ENCODE peak calls at places on chromosomes 3 and 15, in seven cellular contexts. One of them, this sample, is unnamed.
A peak's percentile ranks its signal among the peaks of the same experiment; 100 is the strongest.

GRCh38 chr3:127690823-127691452 is 18.2 kb downstream of the ABTB1 start:
- DNase-seq in adrenal gland: no peak
- DNase-seq in AG09309: no peak
- DNase-seq in lower leg skin: no peak
- DNase-seq in AG04450: no peak
- DNase-seq in body of pancreas: peak; percentile 28
- DNase-seq in cardiac fibroblast: peak; percentile 75
- DNase-seq in this sample: no peak

GRCh38 chr15:89021224-89021623 is 67.0 kb upstream of the ABHD2 start:
- DNase-seq in adrenal gland: no peak
- DNase-seq in body of pancreas: no peak
- DNase-seq in lower leg skin: no peak
- DNase-seq in AG04450: no peak
- DNase-seq in AG09309: peak; percentile 45
- DNase-seq in cardiac fibroblast: peak; percentile 8
- DNase-seq in this sample: no peak

GRCh38 chr15:74889882-74890768 is at the start of gene MPI:
- DNase-seq in lower leg skin: peak; percentile 96
- DNase-seq in adrenal gland: peak; percentile 88
- DNase-seq in AG09309: no peak
- DNase-seq in AG04450: peak; percentile 30
- DNase-seq in cardiac fibroblast: peak; percentile 78
- DNase-seq in body of pancreas: peak; percentile 88
- DNase-seq in this sample: peak; percentile 89

GRCh38 chr3:130841357-130841756 is 52.5 kb upstream of the ATP2C1 start:
- DNase-seq in AG09309: no peak
- DNase-seq in lower leg skin: no peak
- DNase-seq in body of pancreas: no peak
- DNase-seq in AG04450: no peak
- DNase-seq in cardiac fibroblast: peak; percentile 35
- DNase-seq in adrenal gland: no peak
- DNase-seq in this sample: no peak

GRCh38 chr15:98953000-98953776 is 54.4 kb downstream of the PGPEP1L start:
- DNase-seq in AG04450: no peak
- DNase-seq in lower leg skin: peak; percentile 81
- DNase-seq in adrenal gland: no peak
- DNase-seq in cardiac fibroblast: no peak
- DNase-seq in body of pancreas: no peak
- DNase-seq in AG09309: no peak
- DNase-seq in this sample: no peak

GRCh38 chr3:195207056-195207455 is 63.9 kb downstream of the XXYLT1 start:
- DNase-seq in adrenal gland: no peak
- DNase-seq in lower leg skin: peak; percentile 74
- DNase-seq in body of pancreas: no peak
- DNase-seq in AG09309: no peak
- DNase-seq in AG04450: no peak
- DNase-seq in cardiac fibroblast: no peak
- DNase-seq in this sample: no peak

GRCh38 chr15:31262143-31262530 is 64.5 kb upstream of the KLF13 start:
- DNase-seq in AG09309: no peak
- DNase-seq in AG04450: no peak
- DNase-seq in body of pancreas: no peak
- DNase-seq in adrenal gland: peak; percentile 10
- DNase-seq in lower leg skin: no peak
- DNase-seq in cardiac fibroblast: no peak
- DNase-seq in this sample: peak; percentile 56

GRCh38 chr15:86663304-86663703 is 583.6 kb downstream of the AGBL1 start:
- DNase-seq in body of pancreas: no peak
- DNase-seq in cardiac fibroblast: no peak
- DNase-seq in lower leg skin: no peak
- DNase-seq in AG04450: no peak
- DNase-seq in adrenal gland: no peak
- DNase-seq in AG09309: no peak
- DNase-seq in this sample: no peak

GRCh38 chr15:25465835-25466234 is 27.0 kb upstream of the UBE3A start:
- DNase-seq in lower leg skin: no peak
- DNase-seq in body of pancreas: peak; percentile 6
- DNase-seq in AG09309: no peak
- DNase-seq in cardiac fibroblast: no peak
- DNase-seq in AG04450: no peak
- DNase-seq in adrenal gland: peak; percentile 30
- DNase-seq in this sample: no peak

GRCh38 chr3:14520967-14521366 is 19.2 kb downstream of the GRIP2 start:
- DNase-seq in body of pancreas: no peak
- DNase-seq in adrenal gland: no peak
- DNase-seq in lower leg skin: peak; percentile 48
- DNase-seq in AG09309: no peak
- DNase-seq in AG04450: no peak
- DNase-seq in cardiac fibroblast: no peak
- DNase-seq in this sample: no peak

GRCh38 chr15:85443046-85443445 is 62.6 kb downstream of the AKAP13 start:
- DNase-seq in AG04450: no peak
- DNase-seq in AG09309: no peak
- DNase-seq in lower leg skin: no peak
- DNase-seq in body of pancreas: no peak
- DNase-seq in adrenal gland: no peak
- DNase-seq in cardiac fibroblast: no peak
- DNase-seq in this sample: no peak

GRCh38 chr3:7977245-7978103 is 524.1 kb upstream of the LMCD1 start:
- DNase-seq in cardiac fibroblast: peak; percentile 78
- DNase-seq in AG04450: no peak
- DNase-seq in AG09309: no peak
- DNase-seq in adrenal gland: no peak
- DNase-seq in body of pancreas: no peak
- DNase-seq in lower leg skin: no peak
- DNase-seq in this sample: no peak

GRCh38 chr3:61172684-61173083 is 78.6 kb downstream of the FHIT start:
- DNase-seq in cardiac fibroblast: no peak
- DNase-seq in adrenal gland: no peak
- DNase-seq in AG09309: no peak
- DNase-seq in lower leg skin: no peak
- DNase-seq in body of pancreas: peak; percentile 6
- DNase-seq in AG04450: no peak
- DNase-seq in this sample: no peak
- TF ChIP-seq CTCF in cardiac fibroblast: no peak
- TF ChIP-seq CTCF in adrenal gland: no peak
- TF ChIP-seq CTCF in AG09309: no peak
- TF ChIP-seq CTCF in lower leg skin: no peak
- TF ChIP-seq CTCF in body of pancreas: no peak
- TF ChIP-seq CTCF in AG04450: no peak
- TF ChIP-seq CTCF in this sample: no peak

DNA sequence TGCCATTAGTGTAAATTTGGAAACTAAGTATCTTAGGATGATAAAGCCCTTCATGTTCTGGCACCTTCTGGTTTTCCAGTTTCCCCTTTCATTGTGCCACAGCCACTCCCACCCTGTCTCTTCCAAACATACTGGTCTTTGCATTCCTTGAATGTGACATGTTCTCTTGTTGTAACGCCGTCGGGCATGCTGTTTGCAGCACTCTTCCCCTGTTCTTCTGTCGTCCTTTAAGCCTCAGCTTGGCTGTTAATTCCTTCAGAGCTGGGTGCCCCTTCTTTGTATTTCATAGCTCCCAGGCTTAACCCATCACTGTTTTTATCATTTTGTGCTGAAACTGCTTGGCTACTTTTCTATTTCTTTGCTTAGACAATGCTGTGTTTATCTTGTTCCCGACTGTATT is 95.5 kb upstream of the KCNAB1 start:
- DNase-seq in AG09309: no peak
- DNase-seq in adrenal gland: no peak
- DNase-seq in body of pancreas: no peak
- DNase-seq in lower leg skin: no peak
- DNase-seq in cardiac fibroblast: peak; percentile 27
- DNase-seq in AG04450: no peak
- DNase-seq in this sample: no peak
- H3K4me3 ChIP-seq in AG09309: no peak overlapping the region
- H3K4me3 ChIP-seq in adrenal gland: no peak overlapping the region
- H3K4me3 ChIP-seq in body of pancreas: no peak overlapping the region
- H3K4me3 ChIP-seq in lower leg skin: no peak overlapping the region
- H3K4me3 ChIP-seq in cardiac fibroblast: no peak overlapping the region
- H3K4me3 ChIP-seq in AG04450: no peak overlapping the region
- H3K4me3 ChIP-seq in this sample: no peak overlapping the region

DNA sequence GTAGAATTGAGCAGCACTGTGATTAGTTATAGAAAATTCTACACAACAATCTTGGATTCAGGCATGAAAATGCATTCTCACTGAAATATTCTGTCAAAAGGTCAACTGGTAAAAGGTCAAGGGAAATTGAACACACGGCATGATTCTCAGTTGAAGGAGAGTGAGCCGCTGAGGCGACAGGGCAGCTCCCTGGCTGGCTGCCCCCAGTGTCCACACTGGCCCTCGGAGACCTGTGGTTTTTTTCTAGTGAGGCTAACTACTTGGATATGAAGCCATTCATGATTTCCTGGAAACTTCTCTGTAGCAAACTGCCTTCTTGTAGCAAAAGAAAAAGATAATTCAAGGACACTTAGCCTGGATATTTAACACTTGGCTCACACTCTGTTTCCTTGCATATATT is 37.2 kb downstream of the AADACL2 start:
- DNase-seq in AG04450: no peak
- DNase-seq in lower leg skin: no peak
- DNase-seq in adrenal gland: peak; percentile 40
- DNase-seq in cardiac fibroblast: peak; percentile 80
- DNase-seq in AG09309: no peak
- DNase-seq in body of pancreas: peak; percentile 91
- DNase-seq in this sample: peak; percentile 67
- TF ChIP-seq CTCF in AG04450: no peak
- TF ChIP-seq CTCF in lower leg skin: no peak
- TF ChIP-seq CTCF in adrenal gland: no peak
- TF ChIP-seq CTCF in cardiac fibroblast: no peak
- TF ChIP-seq CTCF in AG09309: no peak
- TF ChIP-seq CTCF in body of pancreas: no peak
- TF ChIP-seq CTCF in this sample: no peak

DNA sequence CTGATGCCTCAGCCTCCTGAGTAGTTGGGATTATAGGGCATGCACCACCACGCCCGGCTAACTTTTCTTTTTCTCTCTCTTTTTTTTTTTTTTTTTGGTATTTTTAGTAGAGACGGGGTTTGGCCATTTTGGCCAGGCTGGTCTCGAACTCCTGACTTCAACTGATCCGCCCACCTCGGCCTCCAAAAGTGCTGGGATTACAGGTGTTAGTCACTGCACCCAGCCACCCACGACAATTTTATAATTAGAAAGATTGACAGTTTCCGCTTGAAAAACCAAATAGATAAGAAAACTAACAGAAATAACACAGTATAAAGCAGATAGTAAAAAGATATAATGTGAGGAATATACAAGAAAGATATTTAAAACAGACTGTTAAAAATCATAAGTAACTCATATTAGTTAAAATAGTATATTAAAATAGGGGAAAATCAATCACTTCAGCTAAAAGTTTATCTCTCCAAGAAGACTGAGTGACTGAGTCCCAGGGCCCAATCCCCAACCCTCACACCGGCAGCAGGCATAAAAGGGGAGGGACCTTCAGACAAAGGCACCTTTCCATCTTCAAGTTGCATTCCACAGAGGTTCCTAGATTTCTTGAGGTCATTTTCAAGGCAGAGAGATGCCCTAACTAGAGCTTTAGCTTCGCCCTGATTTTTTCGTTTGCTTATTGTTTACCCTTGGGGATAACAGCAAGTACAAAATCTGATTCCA is 1.4 kb upstream of the WHAMM start:
- DNase-seq in AG09309: no peak
- DNase-seq in AG04450: no peak
- DNase-seq in body of pancreas: no peak
- DNase-seq in cardiac fibroblast: no peak
- DNase-seq in adrenal gland: no peak
- DNase-seq in lower leg skin: no peak
- DNase-seq in this sample: no peak
- H3K4me3 ChIP-seq in AG09309: no peak overlapping the region
- H3K4me3 ChIP-seq in AG04450: no peak overlapping the region
- H3K4me3 ChIP-seq in body of pancreas: no peak overlapping the region
- H3K4me3 ChIP-seq in cardiac fibroblast: no peak overlapping the region
- H3K4me3 ChIP-seq in adrenal gland: no peak overlapping the region
- H3K4me3 ChIP-seq in lower leg skin: no peak overlapping the region
- H3K4me3 ChIP-seq in this sample: no peak overlapping the region

GRCh38 chr15:90213818-90214204 is 12.7 kb downstream of the SEMA4B start:
- DNase-seq in lower leg skin: no peak
- DNase-seq in AG04450: no peak
- DNase-seq in adrenal gland: no peak
- DNase-seq in cardiac fibroblast: no peak
- DNase-seq in AG09309: no peak
- DNase-seq in body of pancreas: peak; percentile 65
- DNase-seq in this sample: no peak

GRCh38 chr15:90211440-90212168 is 10.5 kb downstream of the SEMA4B start:
- DNase-seq in body of pancreas: peak; percentile 64
- DNase-seq in cardiac fibroblast: peak; percentile 65
- DNase-seq in AG09309: no peak
- DNase-seq in adrenal gland: no peak
- DNase-seq in lower leg skin: peak; percentile 89
- DNase-seq in AG04450: no peak
- DNase-seq in this sample: no peak

GRCh38 chr15:90212221-90213079 is 11.3 kb downstream of the SEMA4B start:
- DNase-seq in body of pancreas: peak; percentile 80
- DNase-seq in AG04450: no peak
- DNase-seq in cardiac fibroblast: no peak
- DNase-seq in AG09309: no peak
- DNase-seq in adrenal gland: no peak
- DNase-seq in lower leg skin: no peak
- DNase-seq in this sample: no peak

GRCh38 chr15:90213123-90213817 is 12.1 kb downstream of the SEMA4B start:
- DNase-seq in AG04450: no peak
- DNase-seq in adrenal gland: no peak
- DNase-seq in AG09309: no peak
- DNase-seq in lower leg skin: no peak
- DNase-seq in body of pancreas: peak; percentile 91
- DNase-seq in cardiac fibroblast: no peak
- DNase-seq in this sample: no peak

DNA sequence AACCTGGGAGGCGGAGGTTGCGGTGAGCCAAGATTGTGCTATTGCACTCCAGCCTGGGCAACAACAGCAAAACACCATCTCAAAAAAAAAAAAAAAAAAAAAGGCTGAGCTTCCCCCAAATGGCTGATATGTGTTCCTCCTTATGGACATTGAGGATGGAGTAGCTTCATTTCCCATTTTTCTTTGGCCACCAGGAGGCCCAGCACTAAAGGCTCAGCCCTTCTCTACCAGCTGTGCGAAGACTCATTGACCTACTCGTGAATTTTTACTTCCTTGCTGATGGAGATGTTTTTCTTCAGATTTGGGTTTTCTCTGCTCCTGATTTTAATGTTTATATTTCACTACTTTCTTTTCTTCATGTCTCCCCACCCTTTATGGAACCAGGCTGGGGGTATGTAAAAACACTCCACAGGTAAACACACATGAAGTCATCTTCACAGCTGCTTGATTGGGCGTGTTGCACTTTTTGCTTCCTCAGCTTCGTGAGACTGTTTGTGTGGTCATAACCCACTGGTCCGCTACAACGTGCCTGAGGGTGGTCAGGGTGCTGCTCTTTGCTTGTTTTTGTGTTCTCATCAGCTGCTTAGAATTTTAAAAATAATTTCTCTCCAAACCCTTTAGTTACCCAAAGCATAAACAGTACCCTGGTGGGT is 13.5 kb downstream of the SEMA4B start:
- DNase-seq in body of pancreas: peak; percentile 41
- DNase-seq in cardiac fibroblast: peak; percentile 19
- DNase-seq in lower leg skin: no peak
- DNase-seq in AG09309: no peak
- DNase-seq in adrenal gland: no peak
- DNase-seq in AG04450: no peak
- DNase-seq in this sample: no peak
- TF ChIP-seq CTCF in body of pancreas: no peak
- TF ChIP-seq CTCF in cardiac fibroblast: peak; percentile 44
- TF ChIP-seq CTCF in lower leg skin: no peak
- TF ChIP-seq CTCF in AG09309: peak; percentile 46
- TF ChIP-seq CTCF in adrenal gland: peak; percentile 24
- TF ChIP-seq CTCF in AG04450: peak; percentile 53
- TF ChIP-seq CTCF in this sample: no peak

This sample was measured in ascending aorta.